ENCODE peak calls at places on chromosomes 4 and X, in nine cellular contexts. One of them, this sample, is unnamed.

GRCh38 chr4:149746281-149746680 is 69.4 kb downstream of the IQCM start:
- DNase-seq in A549: no peak
- DNase-seq in IMR-90: no peak
- DNase-seq in lower leg skin: no peak
- DNase-seq in tibial nerve: no peak
- DNase-seq in endothelial cell of umbilical vein: no peak
- DNase-seq in ovary: no peak
- DNase-seq in GM12878: no peak
- DNase-seq in NB4: no peak
- DNase-seq in this sample: no peak

GRCh38 chr4:138243369-138243768 is 1.2 kb upstream of the SLC7A11 start:
- DNase-seq in NB4: no peak
- DNase-seq in ovary: no peak
- DNase-seq in GM12878: no peak
- DNase-seq in lower leg skin: no peak
- DNase-seq in A549: no peak
- DNase-seq in tibial nerve: no peak
- DNase-seq in endothelial cell of umbilical vein: no peak
- DNase-seq in IMR-90: no peak
- DNase-seq in this sample: no peak

GRCh38 chr4:48546336-48546735 is 56.3 kb downstream of the ZAR1 start:
- DNase-seq in endothelial cell of umbilical vein: peak; percentile 51
- DNase-seq in NB4: peak; percentile 72
- DNase-seq in A549: peak; percentile 42
- DNase-seq in IMR-90: peak; percentile 52
- DNase-seq in ovary: no peak
- DNase-seq in lower leg skin: no peak
- DNase-seq in tibial nerve: no peak
- DNase-seq in GM12878: peak; percentile 8
- DNase-seq in this sample: no peak

GRCh38 chr4:173025131-173025530 is 143.5 kb upstream of the GALNT7 start:
- DNase-seq in endothelial cell of umbilical vein: peak; percentile 38
- DNase-seq in lower leg skin: no peak
- DNase-seq in NB4: peak; percentile 73
- DNase-seq in tibial nerve: no peak
- DNase-seq in IMR-90: peak; percentile 77
- DNase-seq in GM12878: peak; percentile 16
- DNase-seq in A549: peak; percentile 71
- DNase-seq in ovary: no peak
- DNase-seq in this sample: no peak

GRCh38 chrX:21766101-21766500 is 8.2 kb upstream of the SMPX start:
- DNase-seq in lower leg skin: no peak
- DNase-seq in A549: no peak
- DNase-seq in IMR-90: no peak
- DNase-seq in NB4: no peak
- DNase-seq in ovary: no peak
- DNase-seq in tibial nerve: no peak
- DNase-seq in endothelial cell of umbilical vein: no peak
- DNase-seq in GM12878: no peak
- DNase-seq in this sample: no peak

GRCh38 chrX:17459008-17459407 is 84.0 kb downstream of the NHS start:
- DNase-seq in GM12878: no peak
- DNase-seq in endothelial cell of umbilical vein: no peak
- DNase-seq in A549: no peak
- DNase-seq in IMR-90: peak; percentile 61
- DNase-seq in ovary: peak; percentile 43
- DNase-seq in lower leg skin: peak; percentile 88
- DNase-seq in NB4: no peak
- DNase-seq in tibial nerve: no peak
- DNase-seq in this sample: no peak

GRCh38 chr4:139085141-139085540 is 69.6 kb downstream of the NOCT start:
- DNase-seq in lower leg skin: no peak
- DNase-seq in NB4: peak; percentile 34
- DNase-seq in ovary: no peak
- DNase-seq in GM12878: no peak
- DNase-seq in endothelial cell of umbilical vein: peak; percentile 52
- DNase-seq in A549: peak; percentile 13
- DNase-seq in tibial nerve: no peak
- DNase-seq in IMR-90: peak; percentile 36
- DNase-seq in this sample: no peak

GRCh38 chr4:7068883-7069282 is 1.0 kb upstream of the GRPEL1 start:
- DNase-seq in NB4: no peak
- DNase-seq in endothelial cell of umbilical vein: no peak
- DNase-seq in IMR-90: no peak
- DNase-seq in ovary: no peak
- DNase-seq in GM12878: no peak
- DNase-seq in tibial nerve: no peak
- DNase-seq in A549: no peak
- DNase-seq in lower leg skin: peak; percentile 85
- DNase-seq in this sample: no peak

GRCh38 chrX:63675716-63676115 is 109.3 kb downstream of the ARHGEF9 start:
- DNase-seq in IMR-90: no peak
- DNase-seq in tibial nerve: no peak
- DNase-seq in GM12878: no peak
- DNase-seq in ovary: no peak
- DNase-seq in A549: no peak
- DNase-seq in NB4: no peak
- DNase-seq in lower leg skin: no peak
- DNase-seq in endothelial cell of umbilical vein: no peak
- DNase-seq in this sample: no peak

GRCh38 chr4:86891785-86892638 is at the start of gene C4orf36:
- DNase-seq in IMR-90: peak; percentile 18
- DNase-seq in ovary: peak; percentile 74
- DNase-seq in endothelial cell of umbilical vein: peak; percentile 43
- DNase-seq in lower leg skin: peak; percentile 95
- DNase-seq in tibial nerve: peak; percentile 54
- DNase-seq in NB4: peak; percentile 82
- DNase-seq in A549: peak; percentile 76
- DNase-seq in GM12878: no peak
- DNase-seq in this sample: peak; percentile 15

GRCh38 chrX:68914337-68914989 is 85.6 kb downstream of the EFNB1 start:
- DNase-seq in IMR-90: no peak
- DNase-seq in GM12878: no peak
- DNase-seq in tibial nerve: no peak
- DNase-seq in endothelial cell of umbilical vein: no peak
- DNase-seq in A549: no peak
- DNase-seq in ovary: no peak
- DNase-seq in lower leg skin: no peak
- DNase-seq in NB4: no peak
- DNase-seq in this sample: no peak

GRCh38 chrX:83829874-83830273 is 31.1 kb upstream of the CYLC1 start:
- DNase-seq in NB4: peak; percentile 0
- DNase-seq in IMR-90: no peak
- DNase-seq in endothelial cell of umbilical vein: no peak
- DNase-seq in A549: no peak
- DNase-seq in tibial nerve: no peak
- DNase-seq in lower leg skin: no peak
- DNase-seq in GM12878: no peak
- DNase-seq in ovary: no peak
- DNase-seq in this sample: no peak

GRCh38 chr4:10926025-10926424 is 241.5 kb upstream of the CLNK start:
- DNase-seq in tibial nerve: no peak
- DNase-seq in IMR-90: no peak
- DNase-seq in endothelial cell of umbilical vein: no peak
- DNase-seq in ovary: no peak
- DNase-seq in A549: no peak
- DNase-seq in GM12878: no peak
- DNase-seq in NB4: no peak
- DNase-seq in lower leg skin: no peak
- DNase-seq in this sample: no peak

GRCh38 chr4:106444557-106444956 is 76.0 kb upstream of the GIMD1 start:
- DNase-seq in ovary: no peak
- DNase-seq in lower leg skin: no peak
- DNase-seq in NB4: no peak
- DNase-seq in GM12878: no peak
- DNase-seq in IMR-90: no peak
- DNase-seq in tibial nerve: no peak
- DNase-seq in A549: no peak
- DNase-seq in endothelial cell of umbilical vein: peak; percentile 5
- DNase-seq in this sample: no peak

GRCh38 chrX:38627683-38628082 is 66.3 kb downstream of the TSPAN7 start:
- DNase-seq in A549: peak; percentile 59
- DNase-seq in NB4: peak; percentile 63
- DNase-seq in lower leg skin: no peak
- DNase-seq in endothelial cell of umbilical vein: peak; percentile 29
- DNase-seq in ovary: no peak
- DNase-seq in IMR-90: peak; percentile 8
- DNase-seq in tibial nerve: no peak
- DNase-seq in GM12878: no peak
- DNase-seq in this sample: peak; percentile 27

GRCh38 chr4:108043536-108043935 is 53.8 kb downstream of the HADH start:
- DNase-seq in NB4: no peak
- DNase-seq in A549: no peak
- DNase-seq in IMR-90: no peak
- DNase-seq in lower leg skin: no peak
- DNase-seq in ovary: no peak
- DNase-seq in GM12878: no peak
- DNase-seq in tibial nerve: no peak
- DNase-seq in endothelial cell of umbilical vein: no peak
- DNase-seq in this sample: no peak

GRCh38 chrX:24207826-24208225 is 58.3 kb downstream of the ZFX start:
- DNase-seq in lower leg skin: no peak
- DNase-seq in A549: no peak
- DNase-seq in NB4: no peak
- DNase-seq in GM12878: no peak
- DNase-seq in tibial nerve: no peak
- DNase-seq in ovary: no peak
- DNase-seq in IMR-90: peak; percentile 68
- DNase-seq in endothelial cell of umbilical vein: no peak
- DNase-seq in this sample: no peak

GRCh38 chrX:258291-259040 is 22.7 kb upstream of the PLCXD1 start:
- DNase-seq in lower leg skin: peak; percentile 42
- DNase-seq in endothelial cell of umbilical vein: no peak
- DNase-seq in NB4: no peak
- DNase-seq in GM12878: no peak
- DNase-seq in ovary: no peak
- DNase-seq in tibial nerve: no peak
- DNase-seq in IMR-90: no peak
- DNase-seq in A549: no peak
- DNase-seq in this sample: no peak

GRCh38 chrX:86133761-86134160 is 14.5 kb upstream of the DACH2 start:
- DNase-seq in A549: peak; percentile 17
- DNase-seq in IMR-90: peak; percentile 34
- DNase-seq in endothelial cell of umbilical vein: peak; percentile 4
- DNase-seq in ovary: no peak
- DNase-seq in GM12878: no peak
- DNase-seq in tibial nerve: no peak
- DNase-seq in NB4: peak; percentile 15
- DNase-seq in lower leg skin: no peak
- DNase-seq in this sample: no peak
- TF ChIP-seq CTCF in A549: peak; percentile 50
- TF ChIP-seq CTCF in IMR-90: peak; percentile 64
- TF ChIP-seq CTCF in endothelial cell of umbilical vein: no peak
- TF ChIP-seq CTCF in ovary: no peak
- TF ChIP-seq CTCF in GM12878: peak; percentile 40
- TF ChIP-seq CTCF in tibial nerve: peak; percentile 32
- TF ChIP-seq CTCF in NB4: peak; percentile 39
- TF ChIP-seq CTCF in lower leg skin: no peak
- TF ChIP-seq CTCF in this sample: no peak

GRCh38 chr4:38424171-38424871 is 239.7 kb upstream of the KLF3 start:
- DNase-seq in tibial nerve: no peak
- DNase-seq in endothelial cell of umbilical vein: peak; percentile 4
- DNase-seq in NB4: no peak
- DNase-seq in lower leg skin: no peak
- DNase-seq in ovary: no peak
- DNase-seq in A549: no peak
- DNase-seq in GM12878: no peak
- DNase-seq in IMR-90: no peak
- DNase-seq in this sample: no peak
- H3K4me3 ChIP-seq in tibial nerve: no peak overlapping the region
- H3K4me3 ChIP-seq in endothelial cell of umbilical vein: no peak overlapping the region
- H3K4me3 ChIP-seq in NB4: no peak overlapping the region
- H3K4me3 ChIP-seq in lower leg skin: no peak overlapping the region
- H3K4me3 ChIP-seq in ovary: no peak overlapping the region
- H3K4me3 ChIP-seq in A549: no peak overlapping the region
- H3K4me3 ChIP-seq in GM12878: no peak overlapping the region
- H3K4me3 ChIP-seq in IMR-90: no peak overlapping the region
- H3K4me3 ChIP-seq in this sample: no peak overlapping the region

GRCh38 chr4:154602404-154603020 is 9.9 kb downstream of the FGG start:
- DNase-seq in lower leg skin: no peak
- DNase-seq in tibial nerve: no peak
- DNase-seq in GM12878: no peak
- DNase-seq in A549: no peak
- DNase-seq in NB4: no peak
- DNase-seq in endothelial cell of umbilical vein: no peak
- DNase-seq in ovary: no peak
- DNase-seq in IMR-90: no peak
- DNase-seq in this sample: no peak

GRCh38 chr4:154603033-154603943 is 9.2 kb downstream of the FGG start:
- DNase-seq in ovary: no peak
- DNase-seq in lower leg skin: no peak
- DNase-seq in A549: no peak
- DNase-seq in endothelial cell of umbilical vein: no peak
- DNase-seq in NB4: no peak
- DNase-seq in tibial nerve: no peak
- DNase-seq in GM12878: no peak
- DNase-seq in IMR-90: no peak
- DNase-seq in this sample: no peak

GRCh38 chr4:154595807-154596206 is 5.3 kb upstream of the FGA start:
- DNase-seq in ovary: no peak
- DNase-seq in A549: peak; percentile 92
- DNase-seq in lower leg skin: no peak
- DNase-seq in GM12878: no peak
- DNase-seq in tibial nerve: no peak
- DNase-seq in IMR-90: no peak
- DNase-seq in endothelial cell of umbilical vein: no peak
- DNase-seq in NB4: no peak
- DNase-seq in this sample: no peak

GRCh38 chr4:154593868-154594267 is 3.3 kb upstream of the FGA start:
- DNase-seq in NB4: no peak
- DNase-seq in endothelial cell of umbilical vein: no peak
- DNase-seq in tibial nerve: no peak
- DNase-seq in lower leg skin: no peak
- DNase-seq in A549: no peak
- DNase-seq in IMR-90: no peak
- DNase-seq in GM12878: no peak
- DNase-seq in ovary: no peak
- DNase-seq in this sample: no peak

GRCh38 chr4:154597798-154598774 is 7.5 kb upstream of the FGA start:
- DNase-seq in lower leg skin: no peak
- DNase-seq in NB4: no peak
- DNase-seq in GM12878: no peak
- DNase-seq in tibial nerve: no peak
- DNase-seq in IMR-90: no peak
- DNase-seq in endothelial cell of umbilical vein: no peak
- DNase-seq in A549: peak; percentile 74
- DNase-seq in ovary: no peak
- DNase-seq in this sample: no peak
- TF ChIP-seq POLR2A in lower leg skin: no peak
- TF ChIP-seq POLR2A in NB4: no peak
- TF ChIP-seq POLR2A in GM12878: no peak
- TF ChIP-seq POLR2A in tibial nerve: no peak
- TF ChIP-seq POLR2A in IMR-90: no peak
- TF ChIP-seq POLR2A in endothelial cell of umbilical vein: no peak
- TF ChIP-seq POLR2A in A549: no peak
- TF ChIP-seq POLR2A in ovary: no peak
- TF ChIP-seq POLR2A in this sample: no peak

DNA sequence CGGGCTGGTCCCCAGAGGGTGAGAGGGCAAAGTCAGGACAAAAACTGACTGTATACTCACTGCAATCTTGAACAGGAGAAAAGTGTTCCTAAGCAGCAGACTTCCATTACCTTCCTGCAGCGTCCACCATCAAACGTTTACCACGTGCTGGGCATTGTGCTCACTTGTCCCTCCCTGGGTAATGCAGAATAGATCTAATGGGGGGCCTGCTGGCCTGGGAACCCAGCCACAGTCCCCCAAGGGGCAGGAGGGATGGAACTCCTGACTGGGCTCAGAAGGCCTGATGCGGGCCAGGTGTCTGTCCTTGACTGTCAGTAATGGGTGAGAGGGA is 37.6 kb upstream of the FAM156A start:
- DNase-seq in NB4: no peak
- DNase-seq in endothelial cell of umbilical vein: no peak
- DNase-seq in A549: no peak
- DNase-seq in IMR-90: no peak
- DNase-seq in tibial nerve: no peak
- DNase-seq in ovary: no peak
- DNase-seq in GM12878: no peak
- DNase-seq in lower leg skin: no peak
- DNase-seq in this sample: no peak
- TF ChIP-seq CTCF in NB4: no peak
- TF ChIP-seq CTCF in endothelial cell of umbilical vein: no peak
- TF ChIP-seq CTCF in A549: peak; percentile 2
- TF ChIP-seq CTCF in IMR-90: no peak
- TF ChIP-seq CTCF in tibial nerve: no peak
- TF ChIP-seq CTCF in ovary: no peak
- TF ChIP-seq CTCF in GM12878: no peak
- TF ChIP-seq CTCF in lower leg skin: no peak
- TF ChIP-seq CTCF in this sample: no peak

This sample was measured in gastrocnemius medialis.